ENCODE peak calls at places on chromosomes 1 and 21, in five cellular contexts. G, H, E, U and L are unnamed samples.

GRCh38 chr1:213796525-213796924 is 191.2 kb upstream of the PROX1 start:
- DNase-seq in G (no peak), H (no peak), E (no peak), U (no peak), L (no peak)

GRCh38 chr21:16419188-16419874 is 689.5 kb downstream of the USP25 start:
- DNase-seq in G (peak), H (peak), E (no peak), U (peak), L (no peak)

GRCh38 chr1:56034222-56034621 is 545.1 kb downstream of the PLPP3 start:
- DNase-seq in G (no peak), H (no peak), E (no peak), U (no peak), L (no peak)

GRCh38 chr1:41898191-41898713 is 20.5 kb downstream of the HIVEP3 start:
- DNase-seq in G (no peak), H (no peak), E (no peak), U (peak), L (no peak)

GRCh38 chr1:154599658-154600057 is 8.3 kb downstream of the ADAR start:
- DNase-seq in G (no peak), H (no peak), E (no peak), U (no peak), L (no peak)

GRCh38 chr1:222181191-222181590 is 366.7 kb downstream of the HHIPL2 start:
- DNase-seq in G (no peak), H (no peak), E (no peak), U (no peak), L (no peak)

GRCh38 chr1:153697873-153698647 is 19.6 kb downstream of the NPR1 start:
- DNase-seq in G (no peak), H (peak), E (no peak), U (peak), L (no peak)

GRCh38 chr1:41053324-41053723 is 31.8 kb upstream of the SLFNL1 start:
- DNase-seq in G (no peak), H (no peak), E (no peak), U (peak), L (no peak)

GRCh38 chr1:11518016-11518670 is 39.2 kb downstream of the DISP3 start:
- DNase-seq in G (no peak), H (no peak), E (no peak), U (no peak), L (no peak)

GRCh38 chr1:75233302-75233929 is 99.2 kb downstream of the LHX8 start:
- DNase-seq in G (peak), H (no peak), E (no peak), U (no peak), L (no peak)

GRCh38 chr1:50080904-50081586 is 27.7 kb upstream of the ELAVL4 start:
- DNase-seq in G (no peak), H (no peak), E (no peak), U (no peak), L (no peak)

DNA sequence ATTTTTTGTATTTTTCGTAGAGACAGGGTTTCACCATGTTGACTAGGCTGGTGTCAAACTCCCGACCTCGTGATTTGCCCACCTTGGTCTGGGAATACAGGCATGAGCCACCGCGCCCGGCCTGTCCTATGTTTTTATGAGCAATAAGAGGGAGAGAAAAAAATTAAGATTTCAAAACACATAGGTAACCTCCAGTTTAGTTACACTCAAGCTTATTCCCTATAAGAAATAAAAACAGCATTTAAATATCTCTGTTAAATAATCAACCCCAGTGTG is 7.1 kb downstream of the RSBN1 start:
- DNase-seq in G (no peak), H (peak), E (no peak), U (no peak), L (no peak)
- H3K27ac ChIP-seq in G (peak), H (no peak), E (peak), U (peak), L (no peak)

GRCh38 chr1:33257759-33258712 is 1.7 kb downstream of the ZNF362 start:
- DNase-seq in G (peak), H (no peak), E (no peak), U (no peak), L (no peak)
- H3K27ac ChIP-seq in G (peak), H (peak), E (no peak), U (peak), L (peak)

DNA sequence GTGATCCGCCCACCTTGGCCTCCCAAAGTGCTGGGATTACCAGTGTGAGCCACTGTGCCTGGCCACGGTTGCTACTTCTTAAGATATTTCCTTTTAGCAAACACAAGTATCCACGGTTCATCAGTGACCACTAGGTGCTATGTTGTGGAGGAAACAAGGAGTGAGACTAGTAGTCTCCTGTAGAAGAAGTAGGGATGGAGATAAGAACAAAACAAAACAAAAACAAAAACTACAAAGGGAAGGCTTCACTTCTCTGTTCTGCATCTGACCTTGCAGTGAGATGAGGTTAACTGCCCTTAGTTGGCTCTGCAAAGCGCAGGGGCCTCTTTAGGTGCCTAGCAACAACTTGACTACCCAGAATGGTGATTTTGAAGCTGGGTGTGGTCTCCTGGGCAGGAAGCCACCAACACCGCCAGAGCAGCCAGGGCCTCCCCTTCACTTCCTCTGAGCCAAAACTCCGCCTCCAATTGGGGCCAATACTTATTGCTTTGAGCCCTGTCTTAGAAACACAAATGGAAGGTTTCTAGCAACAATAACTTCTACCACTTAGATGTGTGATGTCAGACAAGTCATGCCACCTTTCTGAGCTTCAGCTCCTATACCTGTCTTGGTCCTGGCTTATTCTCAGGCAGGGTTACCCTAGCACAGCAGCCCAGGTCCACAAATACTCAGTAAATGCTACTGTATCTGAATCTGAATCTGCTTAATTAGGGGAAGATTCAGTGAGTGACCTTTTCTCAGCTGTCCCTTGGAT is 12.7 kb upstream of the CDC42 start:
- DNase-seq in G (peak), H (no peak), E (no peak), U (peak), L (no peak)
- H3K27ac ChIP-seq in G (peak), H (no peak), E (peak), U (peak), L (peak)

DNA sequence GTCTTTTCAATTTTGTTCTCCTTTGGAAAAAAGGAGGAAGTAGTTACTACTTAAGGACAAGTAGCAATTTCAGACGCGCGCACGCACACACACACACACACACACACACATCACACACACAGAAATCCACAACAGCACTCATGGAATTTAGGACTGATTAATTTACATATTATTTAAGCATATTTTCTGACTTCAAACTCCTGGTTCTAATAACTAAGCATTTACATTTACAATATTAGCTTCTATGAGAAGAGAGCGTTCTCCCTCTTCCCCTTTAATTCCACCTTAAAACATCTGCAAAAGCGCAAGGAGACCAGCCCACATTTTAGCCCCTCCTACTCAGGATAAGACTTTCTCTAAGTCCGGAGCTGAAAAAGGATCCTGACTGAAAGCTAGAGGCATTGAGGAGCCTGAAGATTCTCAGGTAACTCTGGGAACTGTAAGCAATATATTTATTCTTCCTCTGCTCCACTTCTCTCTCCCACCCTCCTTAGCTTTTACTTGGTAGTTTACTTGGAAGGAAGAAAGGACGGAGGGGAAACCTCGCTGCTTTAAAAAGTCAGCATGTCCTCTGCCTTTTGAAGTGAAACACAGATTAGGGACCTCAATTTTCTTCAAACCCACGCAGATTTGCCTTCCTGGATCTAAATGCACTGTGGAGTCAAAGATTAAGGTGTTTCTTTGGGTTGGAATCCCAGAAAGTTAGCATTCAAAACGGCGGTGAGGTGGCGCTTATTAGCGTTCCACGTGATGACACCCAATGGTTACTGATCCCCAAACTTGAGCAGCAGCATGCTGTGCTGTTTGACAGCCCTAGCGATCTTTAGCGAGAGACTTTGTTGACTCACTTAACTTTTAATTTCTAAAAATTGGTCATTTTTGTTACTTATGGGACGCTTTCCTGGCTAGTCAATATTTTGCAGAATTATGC is at the start of gene PLA2G4A:
- DNase-seq in G (peak), H (peak), E (peak), U (peak), L (no peak)
- H3K27ac ChIP-seq in G (peak), H (peak), E (peak), U (peak), L (peak)